ENCODE peak calls at places on chromosome 5, in nine cellular contexts. B is A673, N is breast epithelium, U is SJSA1, W is aorta, L is foreskin keratinocyte, G is H9, X is HCT116, A is transverse colon. Z is an unnamed sample. For H3K4me1, the result is how much of the 10 kb centered on the place peaks cover.

GRCh38 chr5:40841068-40841805 is at the start of gene CARD6:
- DNase-seq in B (peak), N (no peak), U (peak), W (no peak), L (peak), G (no peak), X (no peak), A (no peak), Z (peak)

GRCh38 chr5:39494099-39494498 is 69.3 kb upstream of the DAB2 start:
- DNase-seq in B (no peak), N (no peak), U (no peak), W (no peak), L (no peak), G (no peak), X (no peak), A (no peak), Z (no peak)

GRCh38 chr5:172003750-172004149 is 2.7 kb downstream of the FBXW11 start:
- DNase-seq in B (no peak), N (no peak), U (no peak), W (no peak), L (no peak), G (no peak), X (no peak), A (no peak), Z (no peak)

GRCh38 chr5:34684281-34684979 is 28.3 kb downstream of the RAI14 start:
- DNase-seq in B (peak), N (no peak), U (peak), W (no peak), L (peak), G (no peak), X (peak), A (no peak), Z (no peak)

GRCh38 chr5:149808264-149808982 is 78.3 kb downstream of the PPARGC1B start:
- DNase-seq in B (no peak), N (no peak), U (no peak), W (peak), L (no peak), G (no peak), X (no peak), A (no peak), Z (no peak)

GRCh38 chr5:10729320-10730133 is 31.5 kb downstream of the DAP start:
- DNase-seq in B (no peak), N (no peak), U (peak), W (no peak), L (no peak), G (no peak), X (no peak), A (no peak), Z (no peak)

GRCh38 chr5:32308951-32309350 is 3.8 kb downstream of the MTMR12 start:
- DNase-seq in B (no peak), N (no peak), U (no peak), W (no peak), L (no peak), G (no peak), X (no peak), A (no peak), Z (no peak)

GRCh38 chr5:150637245-150638052 is 3.0 kb upstream of the SYNPO start:
- DNase-seq in B (peak), N (no peak), U (peak), W (peak), L (peak), G (no peak), X (no peak), A (no peak), Z (no peak)

GRCh38 chr5:139481580-139482049 is 943 bp downstream of the STING1 start:
- DNase-seq in B (peak), N (no peak), U (no peak), W (no peak), L (peak), G (no peak), X (no peak), A (peak), Z (no peak)

GRCh38 chr5:114055318-114055788 is 306.5 kb upstream of the KCNN2 start:
- DNase-seq in B (peak), N (no peak), U (peak), W (no peak), L (no peak), G (peak), X (no peak), A (peak), Z (no peak)

GRCh38 chr5:73204302-73204701 is 31.3 kb downstream of the TMEM174 start:
- DNase-seq in B (no peak), N (no peak), U (no peak), W (no peak), L (no peak), G (no peak), X (no peak), A (no peak), Z (peak)

GRCh38 chr5:124650960-124651662 is 95.3 kb downstream of the ZNF608 start:
- DNase-seq in B (no peak), N (no peak), U (peak), W (no peak), L (peak), G (no peak), X (no peak), A (no peak), Z (no peak)

GRCh38 chr5:146076455-146076854 is 28.9 kb downstream of the PLAC8L1 start:
- DNase-seq in B (no peak), N (no peak), U (no peak), W (no peak), L (no peak), G (peak), X (no peak), A (no peak), Z (peak)

GRCh38 chr5:127951791-127952190 is 131.8 kb upstream of the SLC12A2 start:
- DNase-seq in B (no peak), N (no peak), U (no peak), W (no peak), L (no peak), G (no peak), X (no peak), A (no peak), Z (no peak)

GRCh38 chr5:159098285-159099048 is 1.2 kb downstream of the EBF1 start:
- DNase-seq in B (no peak), N (no peak), U (no peak), W (no peak), L (no peak), G (no peak), X (no peak), A (no peak), Z (no peak)

GRCh38 chr5:142861011-142861410 is 90.8 kb downstream of the ARHGAP26 start:
- DNase-seq in B (no peak), N (no peak), U (no peak), W (no peak), L (no peak), G (no peak), X (no peak), A (no peak), Z (peak)

GRCh38 chr5:40483316-40483715 is 196.4 kb upstream of the PTGER4 start:
- DNase-seq in B (no peak), N (no peak), U (peak), W (no peak), L (no peak), G (no peak), X (no peak), A (no peak), Z (no peak)

GRCh38 chr5:3194141-3194540 is 401.5 kb upstream of the IRX1 start:
- DNase-seq in B (no peak), N (no peak), U (peak), W (no peak), L (no peak), G (no peak), X (no peak), A (no peak), Z (no peak)

GRCh38 chr5:10595678-10596309 is 31.9 kb downstream of the ANKRD33B start:
- DNase-seq in B (peak), N (no peak), U (peak), W (no peak), L (peak), G (no peak), X (peak), A (no peak), Z (peak)

GRCh38 chr5:169944922-169945675 is 35.2 kb downstream of the INSYN2B start:
- DNase-seq in B (peak), N (no peak), U (no peak), W (no peak), L (no peak), G (no peak), X (no peak), A (no peak), Z (no peak)

GRCh38 chr5:96652769-96653455 is 9.3 kb upstream of the CAST start:
- DNase-seq in B (no peak), N (no peak), U (peak), W (no peak), L (peak), G (peak), X (no peak), A (no peak), Z (no peak)

GRCh38 chr5:96655085-96655484 is 7.1 kb upstream of the CAST start:
- DNase-seq in B (no peak), N (no peak), U (no peak), W (no peak), L (no peak), G (no peak), X (no peak), A (no peak), Z (no peak)

GRCh38 chr5:96657068-96657467 is 5.1 kb upstream of the CAST start:
- DNase-seq in B (peak), N (no peak), U (peak), W (no peak), L (peak), G (no peak), X (peak), A (peak), Z (peak)

GRCh38 chr5:96654209-96654608 is 8.0 kb upstream of the CAST start:
- DNase-seq in B (no peak), N (no peak), U (no peak), W (no peak), L (no peak), G (no peak), X (no peak), A (no peak), Z (no peak)

DNA sequence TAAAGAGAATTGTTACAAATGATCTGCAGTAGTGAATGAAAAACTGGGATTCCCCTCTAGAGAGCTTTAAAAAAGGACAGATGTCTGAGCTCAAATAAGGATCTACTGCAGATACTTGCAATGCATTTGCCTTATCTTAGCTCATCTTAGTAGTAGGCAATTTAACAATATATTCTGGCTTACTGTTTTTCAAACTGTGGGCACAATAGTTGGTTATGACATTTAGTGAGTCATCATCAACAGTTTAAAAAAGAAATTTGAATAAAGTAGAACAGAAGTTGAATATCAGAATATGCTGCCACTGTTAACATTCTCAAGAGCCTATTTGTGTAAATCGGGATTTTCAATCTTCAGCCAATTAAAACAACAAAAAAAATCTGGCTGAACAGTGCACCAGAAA is 6.7 kb upstream of the CAST start:
- DNase-seq in B (no peak), N (no peak), U (no peak), W (no peak), L (peak), G (no peak), X (no peak), A (no peak), Z (no peak)
- H3K4me1 ChIP-seq in B (under half), N (under half), U (half or more), W (under half), L (under half), G (under half), X (under half), A (under half), Z (under half)

DNA sequence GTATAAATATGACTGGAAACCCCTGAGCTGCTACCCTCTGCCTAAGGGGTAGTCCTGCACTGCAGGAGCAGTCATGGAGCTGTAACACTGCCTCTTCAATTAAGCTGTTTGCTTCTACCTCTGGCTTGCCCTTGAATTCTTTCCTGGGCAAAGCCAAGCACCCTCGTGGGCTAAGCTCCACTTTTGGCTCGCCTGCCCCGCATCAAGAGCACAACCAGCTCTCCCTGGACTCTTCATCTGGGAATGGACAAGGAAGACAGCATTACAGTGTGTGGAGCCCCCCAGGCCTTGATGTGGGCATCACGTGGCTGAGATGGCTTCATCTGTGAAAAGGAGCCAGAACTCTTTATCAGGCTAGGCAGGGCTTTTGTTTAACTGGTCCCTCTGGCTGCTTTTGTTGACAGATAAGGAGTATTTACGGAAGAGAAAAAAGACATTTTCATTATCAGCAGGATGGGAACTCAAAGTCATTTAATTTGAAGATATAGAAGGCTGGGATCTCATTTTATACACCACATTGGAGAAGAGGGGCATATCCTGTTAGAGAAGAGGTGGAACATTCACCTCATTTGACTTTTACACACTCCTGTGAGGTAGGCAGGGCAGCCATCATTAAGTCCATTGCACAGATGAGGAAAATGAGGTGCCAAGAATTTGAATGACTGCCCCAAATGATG is 137.8 kb downstream of the SEMA6A start:
- DNase-seq in B (no peak), N (no peak), U (no peak), W (no peak), L (no peak), G (no peak), X (no peak), A (no peak), Z (no peak)
- H3K4me1 ChIP-seq in B (under half), N (under half), U (under half), W (under half), L (under half), G (under half), X (under half), A (under half), Z (under half)

DNA sequence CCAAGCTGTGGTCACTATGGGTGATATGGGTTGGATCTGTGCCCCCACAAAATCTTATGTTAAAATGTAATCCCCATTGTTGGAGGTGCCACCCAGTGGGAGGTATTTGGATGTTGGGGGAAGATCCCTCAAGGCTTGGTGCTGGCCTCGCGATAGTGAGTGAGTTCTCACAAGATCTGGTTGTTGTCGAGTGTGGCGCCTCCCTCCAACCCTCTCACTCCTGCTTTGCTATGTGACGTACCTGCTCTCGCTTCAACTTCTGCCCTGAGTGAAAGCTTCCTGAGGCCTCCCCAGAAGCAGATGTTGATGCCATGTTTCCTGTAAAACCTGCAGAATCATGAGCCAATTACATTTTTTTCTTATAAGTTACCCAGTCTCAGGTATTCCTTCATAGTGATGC is 35.5 kb downstream of the UGT3A2 start:
- DNase-seq in B (no peak), N (no peak), U (no peak), W (no peak), L (no peak), G (no peak), X (no peak), A (no peak), Z (no peak)
- H3K4me1 ChIP-seq in B (under half), N (under half), U (under half), W (under half), L (under half), G (under half), X (under half), A (under half), Z (under half)

GRCh38 chr5:14191325-14191724 is 48.2 kb downstream of the TRIO start:
- DNase-seq in B (no peak), N (no peak), U (no peak), W (no peak), L (no peak), G (no peak), X (no peak), A (no peak), Z (no peak)

GRCh38 chr5:14187660-14188059 is 44.5 kb downstream of the TRIO start:
- DNase-seq in B (peak), N (no peak), U (no peak), W (no peak), L (no peak), G (no peak), X (no peak), A (no peak), Z (no peak)

GRCh38 chr5:14188778-14189177 is 45.6 kb downstream of the TRIO start:
- DNase-seq in B (no peak), N (no peak), U (no peak), W (no peak), L (no peak), G (no peak), X (no peak), A (no peak), Z (no peak)

GRCh38 chr5:14190194-14191164 is 47.3 kb downstream of the TRIO start:
- DNase-seq in B (peak), N (no peak), U (peak), W (peak), L (peak), G (no peak), X (peak), A (no peak), Z (no peak)

DNA sequence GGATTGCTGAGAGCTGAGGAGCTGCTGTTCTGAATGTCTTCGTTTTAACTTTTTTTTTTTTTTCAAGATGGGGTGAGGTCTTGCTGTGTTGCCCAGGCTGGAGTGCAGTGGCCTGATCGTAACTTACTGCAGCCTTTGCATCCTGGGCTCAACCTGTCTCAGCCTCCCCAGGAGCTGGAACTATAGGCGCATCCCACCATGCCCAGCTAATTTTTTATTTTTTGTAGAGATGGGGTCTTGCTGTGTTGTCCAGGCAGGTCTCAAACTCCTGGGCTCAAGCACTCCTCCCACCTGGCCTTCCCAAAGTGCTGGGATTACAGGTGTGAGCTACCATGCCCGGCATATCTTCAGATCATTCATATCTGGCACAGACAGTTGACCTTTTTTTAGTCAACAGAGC is 46.5 kb downstream of the TRIO start:
- DNase-seq in B (no peak), N (no peak), U (no peak), W (no peak), L (no peak), G (no peak), X (no peak), A (no peak), Z (no peak)
- H3K4me1 ChIP-seq in B (under half), N (under half), U (half or more), W (under half), L (half or more), G (under half), X (half or more), A (under half), Z (under half)

Z was measured in small intestine.